ENCODE peak calls at places on chromosomes 12 and 14, in four cellular contexts. L is right lobe of liver; K is RWPE2; H is CD4-positive, alpha-beta memory T cell. J is an unnamed sample.

GRCh38 chr14:53531151-53531550 is 378.0 kb upstream of the DDHD1 start:
- DNase-seq in L (no peak), K (no peak), H (no peak), J (no peak)

GRCh38 chr12:4151362-4152121 is 122.0 kb upstream of the CCND2 start:
- DNase-seq in L (no peak), K (no peak), H (no peak), J (no peak)

GRCh38 chr12:41466300-41466699 is 278.2 kb downstream of the PDZRN4 start:
- DNase-seq in L (no peak), K (no peak), H (no peak), J (no peak)

GRCh38 chr14:74829238-74829637 is 46.7 kb downstream of the PROX2 start:
- DNase-seq in L (no peak), K (no peak), H (no peak), J (no peak)

GRCh38 chr12:591167-591570 is 72.1 kb downstream of the NINJ2 start:
- DNase-seq in L (no peak), K (no peak), H (no peak), J (no peak)

GRCh38 chr14:95331708-95332408 is 12.2 kb upstream of the CLMN start:
- DNase-seq in L (no peak), K (no peak), H (no peak), J (no peak)

GRCh38 chr14:105275267-105275946 is 25.4 kb downstream of the BRF1 start:
- DNase-seq in L (no peak), K (no peak), H (no peak), J (no peak)

GRCh38 chr14:104633276-104633861 is 28.8 kb upstream of the TMEM179 start:
- DNase-seq in L (no peak), K (no peak), H (no peak), J (no peak)

GRCh38 chr12:473863-474577 is 14.3 kb downstream of the B4GALNT3 start:
- DNase-seq in L (no peak), K (no peak), H (no peak), J (no peak)

GRCh38 chr12:113766133-113766879 is 199.8 kb downstream of the RBM19 start:
- DNase-seq in L (peak; percentile 64), K (no peak), H (no peak), J (no peak)

GRCh38 chr14:32109676-32110075 is 32.6 kb downstream of the ARHGAP5 start:
- DNase-seq in L (no peak), K (no peak), H (no peak), J (no peak)

GRCh38 chr12:32558941-32559340 is 120.2 kb upstream of the DNM1L start:
- DNase-seq in L (no peak), K (no peak), H (no peak), J (no peak)

GRCh38 chr12:105724651-105725050 is 394.2 kb downstream of the C12orf75 start:
- DNase-seq in L (no peak), K (no peak), H (no peak), J (no peak)

GRCh38 chr14:83874662-83875061 is 1655.3 kb upstream of the FLRT2 start:
- DNase-seq in L (no peak), K (no peak), H (no peak), J (no peak)

GRCh38 chr14:23186913-23187654 is 3.6 kb upstream of the SLC7A8 start:
- DNase-seq in L (no peak), K (no peak), H (no peak), J (no peak)

GRCh38 chr14:89849931-89850330 is 104.6 kb downstream of the EFCAB11 start:
- DNase-seq in L (no peak), K (no peak), H (no peak), J (no peak)

GRCh38 chr14:86787782-86788181 is 1205.2 kb downstream of the GALC start:
- DNase-seq in L (no peak), K (no peak), H (no peak), J (no peak)

GRCh38 chr14:29215853-29216252 is 449.3 kb downstream of the FOXG1 start:
- DNase-seq in L (no peak), K (no peak), H (no peak), J (no peak)

GRCh38 chr12:19778111-19778688 is 338.9 kb downstream of the AEBP2 start:
- DNase-seq in L (no peak), K (no peak), H (no peak), J (no peak)

DNA sequence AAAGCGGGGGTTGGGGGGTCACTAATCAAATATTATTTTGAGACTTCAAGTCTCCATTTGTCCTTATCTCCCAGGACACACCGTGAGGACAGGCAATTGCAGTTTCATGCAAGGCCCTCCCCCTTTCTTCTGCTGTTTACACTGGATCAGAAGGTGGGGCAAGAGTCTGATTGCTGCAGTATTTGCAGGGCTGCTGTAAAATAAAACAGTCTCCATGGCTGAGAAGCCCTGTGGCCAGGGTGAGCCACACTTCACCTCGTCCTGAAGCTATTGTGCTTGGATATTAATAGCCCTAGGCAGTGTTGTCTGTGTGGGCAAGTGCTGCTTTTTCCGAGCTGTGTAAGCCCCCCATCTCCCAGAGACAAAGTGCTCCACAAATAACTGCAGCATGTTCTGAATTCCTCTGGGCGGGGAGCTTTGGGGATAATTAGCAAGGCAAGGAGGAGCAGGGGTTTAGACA is 187.4 kb upstream of the NTF3 start:
- DNase-seq in L (no peak), K (no peak), H (no peak), J (no peak)
- H3K4me1 ChIP-seq in L (no peaks in the 10 kb centered on the region), K (no peaks in the 10 kb centered on the region), H (no peaks in the 10 kb centered on the region), J (no peaks in the 10 kb centered on the region)

GRCh38 chr12:51910691-51911090 is 3.4 kb downstream of the ACVRL1 start:
- DNase-seq in L (no peak), K (no peak), H (no peak), J (peak; percentile 55)
- H3K27ac ChIP-seq in L (no peak overlapping the region), K (no peak overlapping the region), H (no peak overlapping the region), J (peak overlapping the region; percentile 86)

GRCh38 chr12:122866379-122866778 is 29.5 kb downstream of the VPS37B start:
- DNase-seq in L (peak; percentile 92), K (no peak), H (no peak), J (peak; percentile 54)

GRCh38 chr12:122862872-122863701 is 27.8 kb downstream of the HIP1R start:
- DNase-seq in L (peak; percentile 81), K (peak; percentile 74), H (no peak), J (peak; percentile 82)

GRCh38 chr12:122865268-122866231 is 30.3 kb downstream of the HIP1R start:
- DNase-seq in L (peak; percentile 81), K (peak; percentile 62), H (no peak), J (peak; percentile 72)

GRCh38 chr12:122866950-122867607 is 28.8 kb downstream of the VPS37B start:
- DNase-seq in L (peak; percentile 25), K (no peak), H (no peak), J (peak; percentile 53)

DNA sequence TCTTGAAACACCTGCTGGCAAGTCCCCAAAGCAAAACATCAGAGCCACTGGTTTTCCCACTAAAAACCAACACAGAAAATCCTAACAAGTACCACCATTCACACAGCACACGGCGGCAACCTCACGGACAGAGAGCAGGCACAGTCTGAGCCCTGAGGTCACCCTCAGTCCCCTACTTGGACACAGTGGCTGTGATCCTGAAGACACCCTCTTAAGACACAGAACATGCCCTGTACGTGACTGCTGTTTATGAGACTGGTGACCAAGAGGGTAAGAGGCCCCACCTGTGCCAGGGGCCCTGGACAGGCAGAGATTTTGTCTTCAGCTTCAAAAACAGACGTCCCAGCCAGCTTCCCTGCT is 29.6 kb downstream of the HIP1R start:
- DNase-seq in L (no peak), K (no peak), H (no peak), J (peak; percentile 28)
- H3K4me3 ChIP-seq in L (no peak overlapping the region), K (no peak overlapping the region), H (no peak overlapping the region), J (no peak overlapping the region)

DNA sequence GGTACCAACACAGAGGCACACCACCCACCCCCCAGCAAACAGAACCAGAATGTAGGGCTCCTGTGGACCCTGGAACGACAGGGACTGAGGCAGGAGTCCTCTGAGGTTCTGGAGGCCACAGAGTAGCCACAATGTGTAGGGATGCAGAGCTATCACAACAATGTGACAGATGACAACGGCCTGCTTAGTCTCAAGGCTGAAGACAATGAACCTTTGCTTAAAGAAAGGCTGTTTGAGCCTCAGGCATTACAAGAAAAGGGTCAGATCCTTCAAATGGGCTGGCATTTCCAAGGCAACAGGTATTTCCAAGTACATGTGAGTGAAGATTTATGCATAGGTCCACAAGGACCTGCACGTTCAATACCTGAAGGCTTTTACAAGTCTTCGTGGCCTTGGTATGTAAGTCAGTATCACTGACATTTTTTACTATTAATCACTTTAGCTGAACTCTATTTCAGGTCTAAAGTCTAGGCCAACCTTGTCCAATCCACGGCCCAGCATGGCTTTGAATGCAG is 62.0 kb downstream of the TMCC3 start:
- DNase-seq in L (no peak), K (no peak), H (no peak), J (no peak)
- H3K4me1 ChIP-seq in L (no peaks in the 10 kb centered on the region), K (peaks cover 38% of the 10 kb centered on the region), H (no peaks in the 10 kb centered on the region), J (peaks cover 12% of the 10 kb centered on the region)

GRCh38 chr14:68792022-68792829 is 641 bp downstream of the ZFP36L1 start:
- DNase-seq in L (no peak), K (peak; percentile 54), H (peak; percentile 51), J (peak; percentile 70)

GRCh38 chr14:68794856-68795601 is 2.2 kb upstream of the ZFP36L1 start:
- DNase-seq in L (no peak), K (peak; percentile 35), H (peak; percentile 75), J (peak; percentile 72)

GRCh38 chr14:68792830-68793733 is at the start of gene ZFP36L1:
- DNase-seq in L (peak; percentile 97), K (peak; percentile 94), H (peak; percentile 97), J (peak; percentile 96)

GRCh38 chr14:68794130-68794855 is 1.4 kb upstream of the ZFP36L1 start:
- DNase-seq in L (peak; percentile 91), K (peak; percentile 87), H (peak; percentile 91), J (peak; percentile 95)

DNA sequence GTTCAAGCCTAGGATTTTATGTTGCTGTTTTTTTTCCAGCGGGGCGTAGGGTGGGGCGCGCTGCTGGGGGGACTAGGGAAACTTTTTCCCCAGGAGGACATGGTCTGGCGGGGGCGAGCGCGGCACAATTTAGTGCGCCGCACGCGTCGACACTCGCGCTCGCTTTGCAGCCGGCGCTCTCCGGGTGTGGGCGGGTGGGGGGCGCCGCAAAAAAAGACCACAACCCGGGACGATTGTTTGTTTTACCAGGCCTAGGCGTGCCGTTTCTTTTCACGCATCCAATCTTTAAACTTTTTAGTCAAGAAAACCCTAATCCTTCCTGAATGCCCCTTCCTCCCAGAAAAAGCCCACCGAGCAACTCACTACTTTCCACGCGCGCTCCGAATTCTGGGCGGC is 865 bp upstream of the ZFP36L1 start:
- DNase-seq in L (no peak), K (no peak), H (no peak), J (peak; percentile 79)
- H3K27ac ChIP-seq in L (peak overlapping the region; percentile 100), K (peak overlapping the region; percentile 99), H (peak overlapping the region; percentile 99), J (peak overlapping the region; percentile 100)

GRCh38 chr14:64541971-64542838 is 1.7 kb downstream of the HSPA2 start:
- DNase-seq in L (no peak), K (no peak), H (no peak), J (no peak)
- H3K4me3 ChIP-seq in L (peak overlapping the region; percentile 19), K (no peak overlapping the region), H (peak overlapping the region; percentile 38), J (peak overlapping the region; percentile 79)

J was measured in upper lobe of right lung.